ENCODE peak calls at places on chromosomes 3 and 15, in ten cellular contexts. Z is left ventricle myocardium inferior, T is HCT116, F is A673, W is uterus, K is PC-3, G is psoas muscle, J is sigmoid colon, D is transverse colon, C is spleen. N is an unnamed sample. For H3K36me3, the result is how much of the 10 kb centered on the place peaks cover.

GRCh38 chr3:62566022-62566557 is 192.7 kb upstream of the FEZF2 start:
- DNase-seq in Z (no peak), T (no peak), F (no peak), W (no peak), K (no peak), G (no peak), J (no peak), D (no peak), C (no peak), N (no peak)

GRCh38 chr3:178275793-178276192 is 260.4 kb upstream of the KCNMB2 start:
- DNase-seq in Z (no peak), T (no peak), F (no peak), W (no peak), K (peak), G (no peak), J (no peak), D (no peak), C (no peak), N (no peak)

GRCh38 chr3:160259589-160259988 is 34.4 kb downstream of the C3orf80 start:
- DNase-seq in Z (no peak), T (no peak), F (no peak), W (no peak), K (no peak), G (no peak), J (no peak), D (no peak), C (no peak), N (no peak)

GRCh38 chr3:64623125-64623524 is 64.7 kb downstream of the ADAMTS9 start:
- DNase-seq in Z (no peak), T (no peak), F (no peak), W (no peak), K (no peak), G (no peak), J (no peak), D (no peak), C (no peak), N (no peak)

GRCh38 chr15:81653259-81653658 is 279.2 kb upstream of the TMC3 start:
- DNase-seq in Z (no peak), T (no peak), F (no peak), W (no peak), K (no peak), G (no peak), J (no peak), D (no peak), C (no peak), N (no peak)

GRCh38 chr3:107025961-107026360 is 351.3 kb upstream of the CCDC54 start:
- DNase-seq in Z (no peak), T (no peak), F (no peak), W (no peak), K (no peak), G (no peak), J (no peak), D (no peak), C (no peak), N (no peak)

GRCh38 chr15:33124275-33124674 is 70.2 kb downstream of the FMN1 start:
- DNase-seq in Z (no peak), T (no peak), F (no peak), W (no peak), K (no peak), G (no peak), J (no peak), D (no peak), C (no peak), N (no peak)

GRCh38 chr3:143443851-143444331 is 324.3 kb downstream of the CHST2 start:
- DNase-seq in Z (no peak), T (peak), F (peak), W (no peak), K (peak), G (peak), J (peak), D (peak), C (no peak), N (peak)

GRCh38 chr3:158140396-158140795 is 30.5 kb downstream of the RSRC1 start:
- DNase-seq in Z (no peak), T (no peak), F (no peak), W (no peak), K (peak), G (no peak), J (no peak), D (no peak), C (no peak), N (no peak)

GRCh38 chr15:81863157-81863556 is 182.7 kb downstream of the MEX3B start:
- DNase-seq in Z (no peak), T (no peak), F (no peak), W (no peak), K (no peak), G (no peak), J (no peak), D (no peak), C (no peak), N (no peak)

GRCh38 chr3:105842943-105843342 is 25.9 kb downstream of the CBLB start:
- DNase-seq in Z (no peak), T (no peak), F (no peak), W (no peak), K (no peak), G (no peak), J (no peak), D (no peak), C (no peak), N (no peak)

GRCh38 chr3:139173372-139174108 is 128.8 kb upstream of the PRR23C start:
- DNase-seq in Z (no peak), T (no peak), F (no peak), W (no peak), K (peak), G (no peak), J (no peak), D (peak), C (no peak), N (no peak)

DNA sequence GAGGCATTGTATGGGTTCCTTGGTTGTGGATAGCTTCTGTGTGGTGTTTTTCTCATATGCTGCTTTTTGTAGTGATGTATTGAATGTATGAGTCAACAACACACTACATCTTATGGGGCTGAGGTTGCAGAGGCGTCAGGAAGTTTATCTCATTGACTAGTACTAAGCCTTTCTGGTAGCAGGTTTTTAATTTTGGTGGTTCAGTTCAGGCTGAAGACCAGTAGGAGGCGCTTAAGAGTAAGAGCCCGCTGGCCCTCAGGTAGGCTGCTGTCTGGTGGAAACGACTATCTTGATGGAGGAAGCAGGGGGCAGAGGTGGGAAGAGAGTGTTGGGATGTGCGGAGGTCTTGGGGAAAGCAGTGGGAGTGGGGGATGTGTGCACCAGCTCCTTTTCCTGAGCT is 62.4 kb downstream of the RTP4 start:
- DNase-seq in Z (no peak), T (no peak), F (no peak), W (no peak), K (no peak), G (no peak), J (no peak), D (no peak), C (no peak), N (no peak)
- TF ChIP-seq CTCF in Z (no peak), T (peak), F (peak), W (no peak), K (peak), G (no peak), J (no peak), D (no peak), C (no peak), N (no peak)

GRCh38 chr3:10108091-10108490 is at the start of gene FANCD2OS:
- DNase-seq in Z (no peak), T (no peak), F (no peak), W (no peak), K (no peak), G (no peak), J (no peak), D (no peak), C (no peak), N (no peak)
- H3K36me3 ChIP-seq in Z (under half), T (under half), F (under half), W (under half), K (under half), G (under half), J (under half), D (under half), C (under half), N (under half)

DNA sequence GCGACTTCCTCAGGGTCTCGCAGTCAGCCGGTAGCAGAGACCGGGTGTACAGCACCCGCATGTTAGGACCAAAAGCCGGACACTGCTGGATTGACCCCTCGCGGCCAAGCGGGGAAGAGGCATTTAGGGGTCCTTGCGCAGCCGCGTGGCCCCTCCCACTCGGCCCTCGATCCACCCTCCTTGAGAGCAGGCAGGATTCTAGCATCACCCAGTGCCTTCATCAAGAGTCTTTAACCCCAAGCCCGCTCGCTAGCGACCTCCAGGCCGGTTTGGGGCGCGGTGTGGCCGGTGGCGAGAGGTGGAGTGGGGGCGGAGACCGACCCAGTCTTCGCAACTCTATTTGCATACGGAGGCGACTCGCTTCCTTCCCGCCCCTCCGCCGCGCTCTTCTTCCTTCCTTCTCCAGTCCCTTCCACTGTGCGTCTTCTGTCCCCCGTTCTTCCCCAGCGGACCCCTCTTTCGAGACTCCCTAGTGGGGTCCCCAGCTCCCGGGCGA is at the start of gene ST6GAL1:
- DNase-seq in Z (peak), T (peak), F (peak), W (peak), K (peak), G (peak), J (peak), D (peak), C (peak), N (no peak)
- H3K27ac ChIP-seq in Z (peak), T (peak), F (peak), W (peak), K (no peak), G (peak), J (peak), D (peak), C (peak), N (no peak)

GRCh38 chr15:42796955-42797779 is 60.2 kb upstream of the CDAN1 start:
- DNase-seq in Z (no peak), T (no peak), F (peak), W (no peak), K (peak), G (no peak), J (no peak), D (no peak), C (no peak), N (no peak)
- TF ChIP-seq CTCF in Z (no peak), T (peak), F (peak), W (no peak), K (peak), G (no peak), J (no peak), D (no peak), C (no peak), N (peak)

GRCh38 chr3:193595939-193596487 is 3.0 kb downstream of the OPA1 start:
- DNase-seq in Z (no peak), T (no peak), F (no peak), W (no peak), K (no peak), G (no peak), J (no peak), D (no peak), C (no peak), N (no peak)

GRCh38 chr3:193593666-193594025 is 638 bp downstream of the OPA1 start:
- DNase-seq in Z (no peak), T (no peak), F (peak), W (no peak), K (peak), G (no peak), J (no peak), D (no peak), C (no peak), N (no peak)

GRCh38 chr3:193594946-193595689 is 2.1 kb downstream of the OPA1 start:
- DNase-seq in Z (no peak), T (no peak), F (no peak), W (no peak), K (peak), G (no peak), J (no peak), D (no peak), C (no peak), N (no peak)

GRCh38 chr3:193599393-193599792 is 6.4 kb downstream of the OPA1 start:
- DNase-seq in Z (no peak), T (no peak), F (no peak), W (no peak), K (no peak), G (no peak), J (no peak), D (no peak), C (no peak), N (no peak)

GRCh38 chr3:193598202-193598601 is 5.2 kb downstream of the OPA1 start:
- DNase-seq in Z (no peak), T (no peak), F (no peak), W (no peak), K (no peak), G (no peak), J (no peak), D (no peak), C (no peak), N (no peak)
- H3K36me3 ChIP-seq in Z (under half), T (under half), F (under half), W (under half), K (under half), G (under half), J (under half), D (under half), C (under half), N (under half)

DNA sequence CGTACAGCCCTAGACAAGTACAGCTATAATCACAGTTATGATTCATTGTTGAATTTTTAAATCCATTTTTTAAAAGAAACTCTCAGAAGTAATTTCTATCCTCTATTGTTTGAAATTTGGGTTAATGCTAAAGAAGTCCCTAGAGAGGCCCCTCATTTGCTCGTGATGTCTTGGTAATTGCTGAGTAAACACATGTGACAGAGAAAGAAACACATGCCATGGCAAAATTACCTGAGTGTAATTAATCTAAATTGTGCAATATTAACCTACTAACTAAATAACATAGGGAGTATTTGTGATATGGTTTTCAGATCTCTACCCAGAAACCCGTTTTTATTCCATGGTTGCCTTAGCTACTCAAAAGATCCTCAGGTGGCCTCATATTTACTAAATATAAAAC is 10.8 kb downstream of the NEK10 start:
- DNase-seq in Z (no peak), T (no peak), F (no peak), W (no peak), K (no peak), G (no peak), J (no peak), D (no peak), C (no peak), N (no peak)
- H3K27ac ChIP-seq in Z (no peak), T (no peak), F (no peak), W (no peak), K (no peak), G (no peak), J (no peak), D (peak), C (peak), N (no peak)

DNA sequence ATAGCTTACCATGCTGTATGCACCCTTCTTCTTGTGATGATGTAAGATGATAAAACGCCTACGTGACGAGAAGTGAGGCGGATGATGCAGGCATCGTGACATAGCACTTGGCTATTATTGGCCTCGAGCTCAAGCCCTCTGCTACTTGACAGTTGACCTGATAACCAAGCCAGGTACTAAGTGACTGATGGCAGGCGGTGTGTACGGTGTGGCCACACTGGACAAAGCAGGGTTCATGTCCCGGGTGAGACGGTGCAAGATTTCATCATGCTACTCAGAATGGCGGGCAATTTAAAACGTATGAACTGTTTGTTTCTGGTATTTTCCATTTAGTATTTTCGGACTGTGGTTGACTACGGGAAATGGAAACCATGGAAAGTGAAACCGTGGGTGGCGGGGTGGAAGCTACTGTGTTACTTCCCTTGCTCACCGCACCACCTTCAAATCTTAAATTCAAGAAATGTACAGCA is 57.7 kb downstream of the SLC12A8 start:
- DNase-seq in Z (no peak), T (no peak), F (no peak), W (no peak), K (no peak), G (no peak), J (no peak), D (no peak), C (no peak), N (no peak)
- TF ChIP-seq CTCF in Z (no peak), T (no peak), F (no peak), W (no peak), K (no peak), G (no peak), J (no peak), D (no peak), C (no peak), N (no peak)

GRCh38 chr15:49031764-49032270 is 14.4 kb downstream of the SECISBP2L start:
- DNase-seq in Z (no peak), T (no peak), F (no peak), W (no peak), K (no peak), G (no peak), J (no peak), D (no peak), C (no peak), N (no peak)
- H3K36me3 ChIP-seq in Z (half or more), T (under half), F (under half), W (under half), K (under half), G (half or more), J (half or more), D (under half), C (under half), N (under half)

GRCh38 chr3:72700106-72700505 is 148.1 kb downstream of the SHQ1 start:
- DNase-seq in Z (no peak), T (no peak), F (no peak), W (no peak), K (no peak), G (no peak), J (no peak), D (no peak), C (no peak), N (no peak)
- H3K27ac ChIP-seq in Z (no peak), T (no peak), F (no peak), W (no peak), K (no peak), G (no peak), J (no peak), D (no peak), C (no peak), N (no peak)

N was measured in RWPE2.